ENCODE peak calls at places on chromosome 19, in six cellular contexts. T is heart right ventricle; B is T follicular helper cell; U is substantia nigra; K is stimulated activated naive B cell treated with anti-CD40 and anti-IgM and Interleukin-4, amounts not matched to agents 10 μg/mL and 1 μg/mL and 100 μg/mL, for 72 hours; F is activated CD4-positive, alpha-beta T cell treated with anti-CD3 and anti-CD28 coated beads for 4 hours. N is an unnamed sample.

GRCh38 chr19:17835182-17836006 is 12.4 kb downstream of the JAK3 start:
- DNase-seq in T (no peak), B (no peak), U (no peak), K (no peak), F (no peak), N (no peak)

GRCh38 chr19:5134683-5135082 is 165.8 kb downstream of the KDM4B start:
- DNase-seq in T (no peak), B (no peak), U (no peak), F (no peak), K (no peak), N (no peak)

GRCh38 chr19:10203686-10204085 is 8.9 kb upstream of the DNMT1 start:
- DNase-seq in K (no peak), T (no peak), U (no peak), F (no peak), B (no peak), N (no peak)

GRCh38 chr19:41811036-41811435 is 14.6 kb downstream of the CEACAM3 start:
- DNase-seq in U (no peak), T (peak), K (peak), B (no peak), F (no peak), N (peak)

GRCh38 chr19:45477713-45478453 is 10.1 kb downstream of the FOSB start:
- DNase-seq in F (no peak), U (no peak), T (no peak), K (no peak), B (no peak), N (no peak)

GRCh38 chr19:5130371-5131030 is 161.6 kb downstream of the KDM4B start:
- DNase-seq in U (no peak), T (no peak), K (peak), F (peak), B (peak), N (no peak)

GRCh38 chr19:51511353-51511752 is 9.8 kb upstream of the SIGLEC12 start:
- DNase-seq in U (no peak), F (no peak), T (no peak), K (no peak), B (no peak), N (peak)

GRCh38 chr19:19477705-19478383 is 37.5 kb downstream of the TSSK6 start:
- DNase-seq in U (no peak), T (no peak), F (no peak), K (no peak), B (no peak), N (no peak)

GRCh38 chr19:35292986-35293732 is 1.2 kb downstream of the MAG start:
- DNase-seq in K (no peak), U (peak), F (no peak), T (no peak), B (no peak), N (peak)

GRCh38 chr19:11434703-11435056 is 241 bp downstream of the ODAD3 start:
- DNase-seq in U (no peak), F (no peak), B (no peak), K (no peak), T (no peak), N (no peak)

GRCh38 chr19:58453743-58454142 is 2.3 kb downstream of the ZNF324B start:
- DNase-seq in K (no peak), B (no peak), U (no peak), F (no peak), T (no peak), N (no peak)

GRCh38 chr19:35303357-35303915 is 11.5 kb downstream of the MAG start:
- DNase-seq in U (no peak), B (no peak), K (no peak), F (no peak), T (no peak), N (no peak)

GRCh38 chr19:35087393-35087792 is 28.2 kb upstream of the FXYD3 start:
- DNase-seq in B (no peak), U (no peak), F (no peak), T (no peak), K (no peak), N (no peak)

GRCh38 chr19:1264801-1265610 is 4.1 kb upstream of the CIRBP start:
- DNase-seq in B (no peak), T (peak), K (peak), F (no peak), U (no peak), N (no peak)

GRCh38 chr19:13163609-13164364 is 13.6 kb downstream of the IER2 start:
- DNase-seq in K (peak), F (peak), T (peak), U (peak), B (peak), N (peak)

GRCh38 chr19:35689836-35690235 is 14.5 kb upstream of the ZBTB32 start:
- DNase-seq in F (no peak), K (no peak), B (no peak), T (no peak), U (no peak), N (no peak)

GRCh38 chr19:40414536-40415535 is 1.7 kb upstream of the PRX start:
- DNase-seq in F (no peak), K (no peak), T (no peak), B (no peak), U (no peak), N (no peak)

GRCh38 chr19:49546825-49547565 is 19.2 kb downstream of the RCN3 start:
- DNase-seq in B (peak), U (no peak), F (peak), T (peak), K (peak), N (peak)

GRCh38 chr19:10454267-10454666 is 33.9 kb downstream of the PDE4A start:
- DNase-seq in B (no peak), U (no peak), T (no peak), K (no peak), F (no peak), N (peak)

GRCh38 chr19:4409123-4409933 is 6.9 kb downstream of the CHAF1A start:
- DNase-seq in U (no peak), T (no peak), K (no peak), F (no peak), B (no peak), N (no peak)

GRCh38 chr19:47445937-47446402 is 25.7 kb downstream of the SLC8A2 start:
- DNase-seq in U (no peak), B (peak), T (no peak), F (peak), K (peak), N (no peak)

N was measured in pons.